ENCODE peak calls at places on chromosomes 2 and 18, in five cellular contexts. P is fibroblast of mammary gland, T is IMR-90, U is lower lobe of right lung, X is brain microvascular endothelial cell. N is an unnamed sample.
A peak's percentile ranks its signal among the peaks of the same experiment; 100 is the strongest.

GRCh38 chr2:52260904-52261303 is 1229.0 kb upstream of the NRXN1 start:
- DNase-seq in X (no peak), T (peak; percentile 85), P (peak; percentile 63), U (no peak), N (peak; percentile 7)

GRCh38 chr2:190093793-190094192 is 31.3 kb upstream of the MSTN start:
- DNase-seq in P (peak; percentile 84), X (no peak), U (no peak), T (peak; percentile 38), N (peak; percentile 38)

GRCh38 chr2:27162151-27163121 is 13.6 kb downstream of the TCF23 start:
- DNase-seq in T (peak; percentile 62), U (no peak), P (peak; percentile 26), X (peak; percentile 38), N (no peak)

GRCh38 chr2:127525692-127526141 is 572 bp downstream of the IWS1 start:
- DNase-seq in X (peak; percentile 32), P (peak; percentile 52), T (peak; percentile 59), U (no peak), N (peak; percentile 66)

GRCh38 chr2:219314804-219315468 is 5.7 kb upstream of the PTPRN start:
- DNase-seq in P (peak; percentile 48), T (peak; percentile 20), U (no peak), X (no peak), N (peak; percentile 37)

GRCh38 chr18:21820811-21821143 is 80.2 kb downstream of the MIB1 start:
- DNase-seq in U (no peak), T (no peak), X (no peak), P (no peak), N (no peak)

GRCh38 chr2:23548143-23548769 is 163.3 kb downstream of the KLHL29 start:
- DNase-seq in P (no peak), U (no peak), X (no peak), T (no peak), N (no peak)

GRCh38 chr2:63029058-63029457 is 21.6 kb upstream of the OTX1 start:
- DNase-seq in T (peak; percentile 73), P (peak; percentile 61), X (peak; percentile 68), U (no peak), N (no peak)

GRCh38 chr2:203122317-203122998 is 107.8 kb downstream of the NBEAL1 start:
- DNase-seq in X (no peak), P (no peak), T (peak; percentile 6), U (no peak), N (no peak)

GRCh38 chr2:7694066-7695000 is 777.1 kb downstream of the RNF144A start:
- DNase-seq in T (no peak), P (no peak), X (no peak), U (no peak), N (no peak)

GRCh38 chr18:58998421-58999203 is 133.9 kb downstream of the ZNF532 start:
- DNase-seq in T (peak; percentile 70), P (peak; percentile 89), U (no peak), X (peak; percentile 68), N (peak; percentile 86)

GRCh38 chr18:41754332-41754731 is 200.7 kb upstream of the PIK3C3 start:
- DNase-seq in X (no peak), T (no peak), U (no peak), P (no peak), N (no peak)

GRCh38 chr2:69214898-69215297 is 172.1 kb downstream of the GFPT1 start:
- DNase-seq in T (peak; percentile 77), U (no peak), X (peak; percentile 48), P (peak; percentile 84), N (peak; percentile 74)

GRCh38 chr18:52936931-52937330 is 596.9 kb downstream of the DCC start:
- DNase-seq in P (no peak), U (no peak), X (no peak), T (no peak), N (no peak)

GRCh38 chr2:187922841-187923240 is 368.6 kb upstream of the TFPI start:
- DNase-seq in U (no peak), X (no peak), P (no peak), T (peak; percentile 4), N (no peak)

GRCh38 chr18:79483971-79484491 is 88.3 kb downstream of the NFATC1 start:
- DNase-seq in T (no peak), U (no peak), X (no peak), P (no peak), N (no peak)

GRCh38 chr2:238155051-238155760 is 3.6 kb upstream of the ERFE start:
- DNase-seq in T (peak; percentile 92), X (peak; percentile 66), P (peak; percentile 84), U (no peak), N (peak; percentile 57)

GRCh38 chr2:9021563-9022211 is 18.2 kb upstream of the MBOAT2 start:
- DNase-seq in X (no peak), U (no peak), P (peak; percentile 48), T (no peak), N (peak; percentile 51)

GRCh38 chr2:202307690-202308089 is 42.1 kb downstream of the NOP58 start:
- DNase-seq in X (no peak), T (no peak), P (no peak), U (no peak), N (no peak)

GRCh38 chr2:234495801-234496441 is 960 bp downstream of the ARL4C start:
- DNase-seq in T (peak; percentile 32), P (no peak), X (peak; percentile 9), U (peak; percentile 63), N (peak; percentile 30)

GRCh38 chr2:234495076-234495800 is 1.6 kb downstream of the ARL4C start:
- DNase-seq in X (no peak), U (no peak), P (peak; percentile 47), T (peak; percentile 44), N (peak; percentile 54)

GRCh38 chr2:234497592-234498023 is 727 bp upstream of the ARL4C start:
- DNase-seq in T (no peak), U (no peak), X (no peak), P (no peak), N (no peak)

GRCh38 chr2:234496442-234496834 is 443 bp downstream of the ARL4C start:
- DNase-seq in T (no peak), P (peak; percentile 25), U (no peak), X (peak; percentile 12), N (peak; percentile 43)

DNA sequence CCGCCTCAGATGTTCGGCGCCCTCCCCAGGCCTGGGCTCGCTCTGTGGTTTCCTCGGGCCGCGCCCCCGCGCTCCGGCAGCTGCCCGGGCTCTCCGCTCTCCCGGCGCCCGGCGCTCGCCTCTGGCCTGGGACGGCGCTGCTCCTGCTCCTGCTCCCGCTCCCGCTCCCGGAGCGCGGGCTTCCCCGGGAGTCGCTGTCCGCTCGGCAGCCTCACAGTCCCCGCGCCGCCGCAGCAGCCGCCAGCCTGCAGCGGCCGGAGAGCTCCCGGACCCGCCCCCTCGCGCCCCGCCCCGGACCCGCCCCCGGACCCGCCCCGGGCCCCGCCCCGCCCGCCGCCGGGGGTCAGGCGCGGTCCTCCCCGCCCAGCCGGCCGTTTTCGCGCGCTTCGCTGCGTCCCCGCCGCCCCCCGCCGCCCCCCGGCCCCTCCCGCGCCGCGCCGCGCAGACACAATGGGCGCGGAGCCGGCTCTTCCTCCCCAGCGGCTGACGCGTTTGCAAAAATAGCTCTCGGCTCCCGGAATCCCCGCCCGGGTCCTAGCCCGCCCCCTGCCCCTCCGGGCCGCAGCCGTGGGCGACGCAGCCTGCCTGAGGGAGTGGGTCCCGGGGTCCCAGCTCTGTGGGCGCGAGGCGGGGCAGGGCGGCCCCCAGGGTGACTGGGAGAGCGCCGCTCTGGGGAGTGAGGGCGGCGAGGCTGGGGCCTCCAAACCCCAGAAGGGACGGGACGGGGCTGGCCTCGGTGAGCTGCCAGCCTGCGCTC is at the start of gene ARL4C:
- DNase-seq in P (peak; percentile 31), X (peak; percentile 25), U (peak; percentile 66), T (peak; percentile 60), N (peak; percentile 75)
- TF ChIP-seq CTCF in P (no peak), X (no peak), U (no peak), T (peak; percentile 17), N (no peak)

GRCh38 chr2:161136696-161137324 is 23.4 kb upstream of the TANK start:
- DNase-seq in X (peak; percentile 23), T (peak; percentile 69), U (no peak), P (peak; percentile 26), N (peak; percentile 23)
- H3K4me3 ChIP-seq in X (no peak overlapping the region), T (no peak overlapping the region), U (peak overlapping the region; percentile 44), P (no peak overlapping the region), N (no peak overlapping the region)

DNA sequence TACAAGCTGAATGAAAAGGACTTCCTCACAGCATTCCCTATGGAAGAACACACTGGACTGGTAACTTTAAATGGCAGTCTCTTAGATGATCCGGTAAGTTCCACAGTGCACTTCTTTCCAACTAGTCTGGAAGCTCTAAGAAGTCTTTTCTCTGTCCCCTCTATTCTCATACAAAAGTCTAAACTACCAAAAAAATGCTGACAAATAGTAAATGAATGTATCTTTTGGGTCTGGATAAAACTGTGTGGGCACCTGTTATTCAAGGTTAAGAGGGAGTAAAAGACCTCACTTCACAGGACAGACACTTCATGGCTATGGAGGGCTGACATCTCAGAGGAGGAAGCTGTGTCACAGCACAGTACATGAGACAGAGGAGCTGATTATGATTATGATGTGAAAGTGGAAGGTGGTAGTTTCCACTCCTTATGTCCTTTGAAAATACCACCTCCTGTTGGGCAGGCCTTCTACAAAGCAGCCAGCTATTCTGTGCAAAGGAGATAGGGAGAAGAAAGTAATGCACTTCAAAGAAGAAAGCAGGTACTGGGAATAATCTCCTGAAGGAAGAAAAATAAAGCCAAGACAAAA is 23.9 kb downstream of the CCDC93 start:
- DNase-seq in T (no peak), X (no peak), P (no peak), U (no peak), N (no peak)
- TF ChIP-seq CTCF in T (no peak), X (no peak), P (no peak), U (no peak), N (no peak)

DNA sequence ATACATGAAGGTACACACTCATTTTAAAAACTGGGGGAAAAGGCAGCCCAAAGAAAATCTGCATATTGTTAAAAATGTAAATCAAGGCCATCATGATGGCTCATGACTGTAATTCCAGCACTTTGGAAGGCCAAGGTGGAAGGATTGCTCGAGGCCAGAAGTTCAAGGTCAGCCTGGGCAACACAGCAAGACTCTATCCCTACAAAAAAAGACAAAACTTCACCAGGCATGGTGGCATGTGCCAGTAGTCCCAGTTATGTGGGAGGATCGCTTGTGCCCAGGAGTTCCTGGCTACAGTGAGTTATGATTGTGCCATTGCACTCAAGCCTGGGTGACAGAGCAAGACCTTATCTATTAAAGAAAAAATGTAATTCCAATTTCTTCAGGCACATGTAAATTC is 34.6 kb upstream of the TMEM247 start:
- DNase-seq in T (no peak), P (no peak), X (no peak), U (no peak), N (no peak)
- H3K4me3 ChIP-seq in T (no peak overlapping the region), P (no peak overlapping the region), X (no peak overlapping the region), U (no peak overlapping the region), N (no peak overlapping the region)

GRCh38 chr2:85327757-85328617 is at the start of gene TGOLN2:
- DNase-seq in X (peak; percentile 83), T (peak; percentile 85), U (peak; percentile 96), P (peak; percentile 84), N (peak; percentile 89)
- TF ChIP-seq CTCF in X (peak; percentile 12), T (no peak), U (no peak), P (no peak), N (peak; percentile 18)

GRCh38 chr2:150639917-150640538 is 152.6 kb upstream of the RND3 start:
- DNase-seq in T (peak; percentile 10), U (no peak), X (no peak), P (no peak), N (no peak)
- H3K4me3 ChIP-seq in T (peak overlapping the region; percentile 18), U (no peak overlapping the region), X (no peak overlapping the region), P (no peak overlapping the region), N (no peak overlapping the region)

DNA sequence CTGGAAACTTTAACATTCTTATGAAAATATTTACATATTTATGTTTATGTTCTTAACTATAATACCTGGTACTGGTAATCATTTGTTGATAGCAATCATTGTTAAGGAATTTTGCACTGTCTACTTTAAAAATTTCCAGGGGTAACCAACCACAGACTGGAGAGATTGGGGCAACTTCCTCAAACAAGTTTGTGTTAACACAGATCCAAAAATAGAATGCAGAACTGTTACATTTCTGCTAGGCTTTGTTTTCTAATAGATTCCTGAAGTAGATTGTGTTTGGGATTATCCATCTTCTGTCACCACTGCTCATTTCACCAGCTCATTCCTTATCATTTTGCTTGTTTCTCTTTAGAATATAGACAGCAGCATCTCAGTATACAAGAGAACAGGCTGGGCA is 23.7 kb downstream of the RNF125 start:
- DNase-seq in P (no peak), X (no peak), U (no peak), T (no peak), N (no peak)
- TF ChIP-seq CTCF in P (no peak), X (no peak), U (no peak), T (no peak), N (no peak)

N was measured in AG10803.